ENCODE peak calls at places on chromosomes 4 and X, in eight cellular contexts. One of them, this sample, is unnamed.

GRCh38 chr4:172680701-172681100 is 487.9 kb upstream of the GALNT7 start:
- DNase-seq in hypothalamus: no peak
- DNase-seq in effector CD4-positive, alpha-beta T cell: no peak
- DNase-seq in GM03348: no peak
- DNase-seq in HTR-8/SVneo: no peak
- DNase-seq in tibial artery: no peak
- DNase-seq in NCI-H2081 treated with DMSO at 0.1 percent for 48 hours: no peak
- DNase-seq in stimulated activated naive CD8-positive, alpha-beta T cell treated with anti-CD3 and anti-CD28 coated beads, Interleukin-15, Interleukin-2, amounts not matched to agents 100 U/mL and 50 U/mL, for 24 hours: no peak
- DNase-seq in this sample: no peak

GRCh38 chr4:2954358-2955185 is 8.6 kb downstream of the NOP14 start:
- DNase-seq in tibial artery: no peak
- DNase-seq in HTR-8/SVneo: no peak
- DNase-seq in NCI-H2081 treated with DMSO at 0.1 percent for 48 hours: no peak
- DNase-seq in hypothalamus: no peak
- DNase-seq in stimulated activated naive CD8-positive, alpha-beta T cell treated with anti-CD3 and anti-CD28 coated beads, Interleukin-15, Interleukin-2, amounts not matched to agents 100 U/mL and 50 U/mL, for 24 hours: peak
- DNase-seq in effector CD4-positive, alpha-beta T cell: no peak
- DNase-seq in GM03348: no peak
- DNase-seq in this sample: peak

GRCh38 chrX:56382278-56382677 is 150.1 kb downstream of the KLF8 start:
- DNase-seq in HTR-8/SVneo: no peak
- DNase-seq in GM03348: no peak
- DNase-seq in hypothalamus: no peak
- DNase-seq in stimulated activated naive CD8-positive, alpha-beta T cell treated with anti-CD3 and anti-CD28 coated beads, Interleukin-15, Interleukin-2, amounts not matched to agents 100 U/mL and 50 U/mL, for 24 hours: no peak
- DNase-seq in effector CD4-positive, alpha-beta T cell: no peak
- DNase-seq in NCI-H2081 treated with DMSO at 0.1 percent for 48 hours: no peak
- DNase-seq in tibial artery: no peak
- DNase-seq in this sample: no peak

GRCh38 chr4:42302348-42302747 is 94.9 kb upstream of the SHISA3 start:
- DNase-seq in NCI-H2081 treated with DMSO at 0.1 percent for 48 hours: no peak
- DNase-seq in GM03348: peak
- DNase-seq in effector CD4-positive, alpha-beta T cell: no peak
- DNase-seq in hypothalamus: peak
- DNase-seq in HTR-8/SVneo: peak
- DNase-seq in tibial artery: no peak
- DNase-seq in stimulated activated naive CD8-positive, alpha-beta T cell treated with anti-CD3 and anti-CD28 coated beads, Interleukin-15, Interleukin-2, amounts not matched to agents 100 U/mL and 50 U/mL, for 24 hours: peak
- DNase-seq in this sample: no peak

GRCh38 chr4:139042981-139043460 is 27.4 kb downstream of the NOCT start:
- DNase-seq in GM03348: peak
- DNase-seq in tibial artery: no peak
- DNase-seq in stimulated activated naive CD8-positive, alpha-beta T cell treated with anti-CD3 and anti-CD28 coated beads, Interleukin-15, Interleukin-2, amounts not matched to agents 100 U/mL and 50 U/mL, for 24 hours: no peak
- DNase-seq in effector CD4-positive, alpha-beta T cell: no peak
- DNase-seq in NCI-H2081 treated with DMSO at 0.1 percent for 48 hours: no peak
- DNase-seq in HTR-8/SVneo: no peak
- DNase-seq in hypothalamus: no peak
- DNase-seq in this sample: no peak

GRCh38 chr4:39023059-39023458 is 9.2 kb downstream of the TMEM156 start:
- DNase-seq in effector CD4-positive, alpha-beta T cell: no peak
- DNase-seq in tibial artery: no peak
- DNase-seq in HTR-8/SVneo: no peak
- DNase-seq in GM03348: no peak
- DNase-seq in NCI-H2081 treated with DMSO at 0.1 percent for 48 hours: no peak
- DNase-seq in hypothalamus: no peak
- DNase-seq in stimulated activated naive CD8-positive, alpha-beta T cell treated with anti-CD3 and anti-CD28 coated beads, Interleukin-15, Interleukin-2, amounts not matched to agents 100 U/mL and 50 U/mL, for 24 hours: no peak
- DNase-seq in this sample: no peak

GRCh38 chr4:54228563-54229501 is at the start of gene PDGFRA:
- DNase-seq in tibial artery: peak
- DNase-seq in NCI-H2081 treated with DMSO at 0.1 percent for 48 hours: no peak
- DNase-seq in effector CD4-positive, alpha-beta T cell: no peak
- DNase-seq in hypothalamus: peak
- DNase-seq in GM03348: peak
- DNase-seq in stimulated activated naive CD8-positive, alpha-beta T cell treated with anti-CD3 and anti-CD28 coated beads, Interleukin-15, Interleukin-2, amounts not matched to agents 100 U/mL and 50 U/mL, for 24 hours: no peak
- DNase-seq in HTR-8/SVneo: no peak
- DNase-seq in this sample: no peak

GRCh38 chrX:94058728-94059382 is 384.8 kb downstream of the FAM133A start:
- DNase-seq in stimulated activated naive CD8-positive, alpha-beta T cell treated with anti-CD3 and anti-CD28 coated beads, Interleukin-15, Interleukin-2, amounts not matched to agents 100 U/mL and 50 U/mL, for 24 hours: no peak
- DNase-seq in GM03348: peak
- DNase-seq in effector CD4-positive, alpha-beta T cell: no peak
- DNase-seq in NCI-H2081 treated with DMSO at 0.1 percent for 48 hours: no peak
- DNase-seq in HTR-8/SVneo: no peak
- DNase-seq in hypothalamus: no peak
- DNase-seq in tibial artery: no peak
- DNase-seq in this sample: no peak

GRCh38 chr4:77001907-77002306 is 52.4 kb downstream of the SEPTIN11 start:
- DNase-seq in GM03348: no peak
- DNase-seq in tibial artery: no peak
- DNase-seq in stimulated activated naive CD8-positive, alpha-beta T cell treated with anti-CD3 and anti-CD28 coated beads, Interleukin-15, Interleukin-2, amounts not matched to agents 100 U/mL and 50 U/mL, for 24 hours: no peak
- DNase-seq in effector CD4-positive, alpha-beta T cell: no peak
- DNase-seq in hypothalamus: no peak
- DNase-seq in NCI-H2081 treated with DMSO at 0.1 percent for 48 hours: no peak
- DNase-seq in HTR-8/SVneo: no peak
- DNase-seq in this sample: no peak

GRCh38 chrX:5051831-5052491 is 1176.7 kb downstream of the NLGN4X start:
- DNase-seq in NCI-H2081 treated with DMSO at 0.1 percent for 48 hours: no peak
- DNase-seq in hypothalamus: peak
- DNase-seq in effector CD4-positive, alpha-beta T cell: no peak
- DNase-seq in tibial artery: peak
- DNase-seq in HTR-8/SVneo: no peak
- DNase-seq in GM03348: no peak
- DNase-seq in stimulated activated naive CD8-positive, alpha-beta T cell treated with anti-CD3 and anti-CD28 coated beads, Interleukin-15, Interleukin-2, amounts not matched to agents 100 U/mL and 50 U/mL, for 24 hours: no peak
- DNase-seq in this sample: no peak

GRCh38 chrX:67780694-67781109 is 236.9 kb downstream of the AR start:
- DNase-seq in effector CD4-positive, alpha-beta T cell: no peak
- DNase-seq in stimulated activated naive CD8-positive, alpha-beta T cell treated with anti-CD3 and anti-CD28 coated beads, Interleukin-15, Interleukin-2, amounts not matched to agents 100 U/mL and 50 U/mL, for 24 hours: peak
- DNase-seq in NCI-H2081 treated with DMSO at 0.1 percent for 48 hours: no peak
- DNase-seq in GM03348: peak
- DNase-seq in hypothalamus: peak
- DNase-seq in tibial artery: peak
- DNase-seq in HTR-8/SVneo: peak
- DNase-seq in this sample: no peak

GRCh38 chr4:64538219-64538618 is 129.0 kb upstream of the TECRL start:
- DNase-seq in hypothalamus: no peak
- DNase-seq in tibial artery: no peak
- DNase-seq in effector CD4-positive, alpha-beta T cell: no peak
- DNase-seq in stimulated activated naive CD8-positive, alpha-beta T cell treated with anti-CD3 and anti-CD28 coated beads, Interleukin-15, Interleukin-2, amounts not matched to agents 100 U/mL and 50 U/mL, for 24 hours: no peak
- DNase-seq in HTR-8/SVneo: no peak
- DNase-seq in GM03348: no peak
- DNase-seq in NCI-H2081 treated with DMSO at 0.1 percent for 48 hours: no peak
- DNase-seq in this sample: no peak

GRCh38 chr4:69583543-69583942 is 55.9 kb downstream of the UGT2A2 start:
- DNase-seq in HTR-8/SVneo: no peak
- DNase-seq in stimulated activated naive CD8-positive, alpha-beta T cell treated with anti-CD3 and anti-CD28 coated beads, Interleukin-15, Interleukin-2, amounts not matched to agents 100 U/mL and 50 U/mL, for 24 hours: no peak
- DNase-seq in tibial artery: no peak
- DNase-seq in NCI-H2081 treated with DMSO at 0.1 percent for 48 hours: no peak
- DNase-seq in hypothalamus: no peak
- DNase-seq in effector CD4-positive, alpha-beta T cell: no peak
- DNase-seq in GM03348: no peak
- DNase-seq in this sample: no peak

GRCh38 chr4:68575081-68575480 is 1.0 kb downstream of the UGT2B17 start:
- DNase-seq in tibial artery: no peak
- DNase-seq in NCI-H2081 treated with DMSO at 0.1 percent for 48 hours: no peak
- DNase-seq in effector CD4-positive, alpha-beta T cell: no peak
- DNase-seq in HTR-8/SVneo: no peak
- DNase-seq in hypothalamus: no peak
- DNase-seq in GM03348: no peak
- DNase-seq in stimulated activated naive CD8-positive, alpha-beta T cell treated with anti-CD3 and anti-CD28 coated beads, Interleukin-15, Interleukin-2, amounts not matched to agents 100 U/mL and 50 U/mL, for 24 hours: no peak
- DNase-seq in this sample: no peak